ENCODE peak calls at places on chromosomes 12 and 14, in five cellular contexts. G, K, H, X and M are unnamed samples.

GRCh38 chr14:28603606-28604005 is 163.0 kb upstream of the FOXG1 start:
- DNase-seq in G (peak), K (no peak), H (no peak), X (no peak), M (no peak)

GRCh38 chr12:76049575-76050251 is 18.1 kb upstream of the PHLDA1 start:
- DNase-seq in G (no peak), K (no peak), H (no peak), X (no peak), M (no peak)

GRCh38 chr14:103709814-103710213 is 5.4 kb downstream of the XRCC3 start:
- DNase-seq in G (no peak), K (no peak), H (no peak), X (no peak), M (no peak)

GRCh38 chr12:114817491-114818440 is 133.8 kb upstream of the TBX3 start:
- DNase-seq in G (no peak), K (no peak), H (no peak), X (no peak), M (no peak)

GRCh38 chr12:120939523-120939922 is 35.4 kb upstream of the SPPL3 start:
- DNase-seq in G (no peak), K (no peak), H (peak), X (no peak), M (no peak)

GRCh38 chr12:44750468-44750867 is 125.6 kb downstream of the NELL2 start:
- DNase-seq in G (no peak), K (no peak), H (no peak), X (no peak), M (no peak)

GRCh38 chr12:66719862-66720261 is 41.0 kb upstream of the GRIP1 start:
- DNase-seq in G (no peak), K (no peak), H (no peak), X (no peak), M (no peak)

GRCh38 chr14:31106768-31107167 is 80.6 kb upstream of the STRN3 start:
- DNase-seq in G (no peak), K (no peak), H (no peak), X (no peak), M (no peak)

GRCh38 chr14:69048456-69048855 is 69.4 kb upstream of the ACTN1 start:
- DNase-seq in G (no peak), K (peak), H (no peak), X (no peak), M (peak)

GRCh38 chr12:28776913-28777312 is 372.2 kb upstream of the FAR2 start:
- DNase-seq in G (no peak), K (no peak), H (no peak), X (no peak), M (no peak)

GRCh38 chr14:55600784-55601561 is 21.0 kb downstream of the KTN1 start:
- DNase-seq in G (peak), K (no peak), H (no peak), X (no peak), M (no peak)

GRCh38 chr12:46661161-46661845 is 164.5 kb downstream of the SLC38A4 start:
- DNase-seq in G (peak), K (no peak), H (no peak), X (peak), M (peak)

GRCh38 chr12:25852792-25853191 is 105.7 kb upstream of the RASSF8 start:
- DNase-seq in G (no peak), K (no peak), H (no peak), X (no peak), M (no peak)

GRCh38 chr12:111180830-111181726 is 187.8 kb downstream of the PHETA1 start:
- DNase-seq in G (peak), K (peak), H (peak), X (no peak), M (no peak)

GRCh38 chr14:74973003-74973614 is 17.7 kb upstream of the PGF start:
- DNase-seq in G (no peak), K (peak), H (no peak), X (no peak), M (no peak)

GRCh38 chr14:58501214-58501816 is 73.8 kb downstream of the KIAA0586 start:
- DNase-seq in G (peak), K (no peak), H (no peak), X (peak), M (peak)

GRCh38 chr12:121142171-121142950 is 9.7 kb downstream of the P2RX7 start:
- DNase-seq in G (no peak), K (no peak), H (no peak), X (no peak), M (no peak)

GRCh38 chr14:90426663-90427062 is 29.8 kb downstream of the CALM1 start:
- DNase-seq in G (peak), K (peak), H (no peak), X (no peak), M (no peak)

GRCh38 chr14:85625925-85626585 is 96.1 kb downstream of the FLRT2 start:
- DNase-seq in G (peak), K (no peak), H (no peak), X (no peak), M (no peak)

GRCh38 chr12:25997401-25997973 is 39.0 kb downstream of the RASSF8 start:
- DNase-seq in G (peak), K (no peak), H (no peak), X (peak), M (no peak)

GRCh38 chr12:111322336-111323250 is 46.3 kb downstream of the PHETA1 start:
- DNase-seq in G (no peak), K (no peak), H (no peak), X (no peak), M (no peak)

GRCh38 chr14:61540931-61541330 is 154.4 kb upstream of the HIF1A start:
- DNase-seq in G (no peak), K (no peak), H (no peak), X (no peak), M (no peak)

GRCh38 chr14:67532998-67533753 is at the start of gene PLEKHH1:
- DNase-seq in G (peak), K (peak), H (peak), X (peak), M (peak)

GRCh38 chr12:102920271-102920670 is 3.2 kb upstream of the PAH start:
- DNase-seq in G (no peak), K (no peak), H (no peak), X (no peak), M (no peak)

GRCh38 chr12:79935624-79936040 is 735 bp upstream of the PPP1R12A start:
- DNase-seq in G (no peak), K (peak), H (no peak), X (peak), M (peak)

GRCh38 chr14:44529026-44529425 is 21.9 kb upstream of the FSCB start:
- DNase-seq in G (peak), K (no peak), H (no peak), X (no peak), M (no peak)

GRCh38 chr12:65420941-65421340 is 142.5 kb downstream of the MSRB3 start:
- DNase-seq in G (no peak), K (no peak), H (no peak), X (no peak), M (no peak)

GRCh38 chr12:111643428-111643826 is 42.3 kb downstream of the BRAP start:
- DNase-seq in G (peak), K (peak), H (no peak), X (no peak), M (no peak)

GRCh38 chr12:21456291-21456780 is 18.9 kb downstream of the PYROXD1 start:
- DNase-seq in G (no peak), K (no peak), H (no peak), X (no peak), M (no peak)

GRCh38 chr12:130524759-130525158 is 187.1 kb downstream of the PIWIL1 start:
- DNase-seq in G (no peak), K (no peak), H (no peak), X (no peak), M (no peak)

GRCh38 chr12:32896438-32897275 is at the start of gene PKP2:
- DNase-seq in G (no peak), K (peak), H (peak), X (no peak), M (peak)

GRCh38 chr12:49364989-49365388 is 2.3 kb upstream of the SPATS2 start:
- DNase-seq in G (peak), K (no peak), H (no peak), X (no peak), M (no peak)

GRCh38 chr12:49368240-49368600 is 958 bp downstream of the SPATS2 start:
- DNase-seq in G (no peak), K (no peak), H (no peak), X (no peak), M (no peak)

GRCh38 chr12:49365542-49365941 is 1.7 kb upstream of the SPATS2 start:
- DNase-seq in G (peak), K (no peak), H (no peak), X (no peak), M (no peak)

GRCh38 chr12:49367381-49368239 is at the start of gene SPATS2:
- DNase-seq in G (peak), K (peak), H (peak), X (no peak), M (no peak)

GRCh38 chr12:49366652-49367380 is 446 bp upstream of the SPATS2 start:
- DNase-seq in G (peak), K (peak), H (peak), X (peak), M (peak)
- TF ChIP-seq CTCF in G (peak), K (peak), H (peak), X (peak), M (peak)

GRCh38 chr14:105315941-105316562 is 1.5 kb downstream of the PACS2 start:
- DNase-seq in G (peak), K (no peak), H (no peak), X (no peak), M (no peak)

GRCh38 chr14:105314287-105315185 is at the start of gene PACS2:
- DNase-seq in G (peak), K (peak), H (peak), X (peak), M (peak)

GRCh38 chr14:105313381-105314286 is 914 bp upstream of the PACS2 start:
- DNase-seq in G (peak), K (peak), H (peak), X (no peak), M (peak)

GRCh38 chr14:105316563-105316941 is 2.0 kb downstream of the PACS2 start:
- DNase-seq in G (no peak), K (no peak), H (no peak), X (no peak), M (no peak)

GRCh38 chr14:105315211-105315721 is 718 bp downstream of the PACS2 start:
- DNase-seq in G (peak), K (peak), H (peak), X (no peak), M (peak)
- TF ChIP-seq CTCF in G (no peak), K (no peak), H (no peak), X (no peak), M (no peak)

DNA sequence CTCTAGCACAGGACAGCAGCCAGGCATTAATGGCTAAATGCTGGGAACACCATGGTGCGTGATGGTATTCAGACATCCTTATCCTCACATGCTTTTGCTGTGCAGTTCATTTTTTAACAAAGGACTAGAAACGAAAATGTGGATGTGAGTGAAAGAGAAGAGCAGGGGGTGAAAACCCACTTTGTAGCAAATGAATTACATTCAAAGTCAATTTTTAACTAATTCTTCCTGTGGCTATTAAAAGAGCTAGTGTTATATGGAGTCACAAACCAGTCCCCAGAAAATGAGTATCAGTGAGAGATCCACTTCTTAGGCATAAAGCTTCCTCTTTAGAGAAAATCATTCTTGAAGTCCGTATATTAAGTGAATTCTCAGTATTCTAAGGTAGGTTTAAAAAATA is 592.0 kb upstream of the LMO3 start:
- DNase-seq in G (no peak), K (no peak), H (no peak), X (no peak), M (no peak)
- TF ChIP-seq CTCF in G (no peak), K (no peak), H (no peak), X (no peak), M (no peak)

GRCh38 chr12:57765003-57765697 is 1.7 kb downstream of the CYP27B1 start:
- DNase-seq in G (no peak), K (peak), H (peak), X (no peak), M (peak)
- TF ChIP-seq CTCF in G (peak), K (peak), H (peak), X (peak), M (peak)

GRCh38 chr14:36750244-36750643 is 88.6 kb downstream of the PAX9 start:
- DNase-seq in G (no peak), K (no peak), H (no peak), X (no peak), M (no peak)

GRCh38 chr14:36751116-36751515 is 89.5 kb downstream of the PAX9 start:
- DNase-seq in G (no peak), K (peak), H (no peak), X (no peak), M (peak)

GRCh38 chr14:36746907-36747306 is 85.2 kb downstream of the PAX9 start:
- DNase-seq in G (no peak), K (no peak), H (no peak), X (no peak), M (no peak)

GRCh38 chr14:36748814-36749213 is 87.2 kb downstream of the PAX9 start:
- DNase-seq in G (no peak), K (no peak), H (no peak), X (no peak), M (no peak)

DNA sequence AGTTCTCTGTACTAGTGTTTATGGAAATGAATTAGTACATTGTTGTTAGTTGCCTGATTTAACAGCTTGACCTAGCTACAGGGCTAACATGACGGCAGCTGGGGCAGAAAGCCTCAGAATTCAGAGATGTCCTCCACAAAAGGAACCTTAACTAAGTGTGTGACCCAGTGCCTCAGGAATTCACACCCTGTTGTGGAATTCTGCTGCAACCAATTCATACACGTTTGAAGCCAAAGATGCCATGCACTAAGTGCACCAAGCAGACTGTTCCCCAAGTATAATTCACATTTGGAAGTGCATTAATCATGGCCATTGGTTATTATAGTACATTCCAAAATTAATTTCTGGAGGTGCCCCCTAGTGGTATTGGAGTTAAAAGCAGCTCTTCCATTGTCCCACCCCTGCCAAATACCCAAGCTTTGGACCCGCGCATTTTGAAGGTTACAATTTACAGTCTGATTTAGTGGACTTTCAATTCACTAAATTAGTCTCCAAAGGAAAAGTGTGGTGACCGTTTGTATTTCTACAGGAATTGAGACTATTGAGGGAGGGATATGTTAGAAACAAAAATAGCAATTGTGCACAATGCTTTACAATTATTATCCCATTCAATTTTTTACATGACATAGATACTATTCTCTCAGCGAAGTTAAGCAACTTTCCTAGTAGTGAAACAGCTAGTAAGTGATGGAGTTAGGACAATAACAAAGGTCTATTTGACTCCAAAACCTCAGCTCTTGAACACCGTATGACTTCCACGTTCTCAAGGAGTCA is 85.9 kb downstream of the PAX9 start:
- DNase-seq in G (peak), K (no peak), H (no peak), X (no peak), M (peak)
- TF ChIP-seq CTCF in G (peak), K (peak), H (peak), X (peak), M (peak)

GRCh38 chr12:118034429-118035193 is 18.1 kb downstream of the RFC5 start:
- DNase-seq in G (peak), K (peak), H (no peak), X (no peak), M (peak)
- TF ChIP-seq CTCF in G (peak), K (peak), H (peak), X (peak), M (peak)

GRCh38 chr12:12081836-12082497 is 11.2 kb downstream of the BCL2L14 start:
- DNase-seq in G (peak), K (peak), H (no peak), X (no peak), M (peak)
- TF ChIP-seq CTCF in G (no peak), K (peak), H (peak), X (peak), M (no peak)

GRCh38 chr14:23483216-23483854 is 13.8 kb downstream of the NGDN start:
- DNase-seq in G (no peak), K (no peak), H (no peak), X (no peak), M (peak)

GRCh38 chr14:23485311-23485710 is 15.8 kb downstream of the NGDN start:
- DNase-seq in G (no peak), K (no peak), H (no peak), X (no peak), M (no peak)

GRCh38 chr14:23481362-23481970 is 12.0 kb downstream of the NGDN start:
- DNase-seq in G (peak), K (no peak), H (no peak), X (no peak), M (no peak)

GRCh38 chr14:23482814-23483128 is 13.3 kb downstream of the NGDN start:
- DNase-seq in G (no peak), K (no peak), H (no peak), X (no peak), M (no peak)

GRCh38 chr14:23481992-23482813 is 12.7 kb downstream of the NGDN start:
- DNase-seq in G (no peak), K (no peak), H (no peak), X (no peak), M (no peak)
- TF ChIP-seq CTCF in G (no peak), K (no peak), H (no peak), X (no peak), M (no peak)

GRCh38 chr12:6582196-6582595 is 14.1 kb upstream of the NOP2 start:
- DNase-seq in G (no peak), K (no peak), H (no peak), X (no peak), M (no peak)
- TF ChIP-seq CTCF in G (peak), K (no peak), H (no peak), X (peak), M (no peak)

DNA sequence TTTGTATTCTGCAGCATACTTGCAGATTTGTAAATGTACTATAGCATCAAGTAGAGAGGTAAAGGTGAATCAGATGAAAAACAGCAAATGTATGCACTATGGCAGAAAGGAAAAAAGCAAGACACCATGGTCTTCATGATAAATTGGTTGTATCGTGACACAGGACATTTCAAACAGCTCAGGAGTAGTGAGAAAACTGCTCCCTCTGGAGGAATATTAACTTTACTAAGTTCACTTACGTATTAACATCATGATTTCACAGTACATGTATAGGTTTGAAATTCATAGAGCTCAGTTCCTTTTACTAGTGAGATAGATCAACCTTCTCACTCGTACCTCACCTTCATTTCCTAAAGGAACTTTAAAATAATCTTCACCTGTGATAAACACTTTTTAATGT is 6.5 kb downstream of the MBIP start:
- DNase-seq in G (no peak), K (no peak), H (no peak), X (no peak), M (no peak)
- TF ChIP-seq CTCF in G (no peak), K (no peak), H (no peak), X (no peak), M (no peak)